ENCODE peak calls at places on chromosome 18, in four cellular contexts. Y is IMR-90, G is K562, P is A549. E is an unnamed sample.

GRCh38 chr18:44848931-44849330 is 168.2 kb downstream of the SETBP1 start:
- DNase-seq in Y (no peak), P (no peak), G (no peak), E (no peak)

GRCh38 chr18:76592981-76593381 is 97.9 kb upstream of the ZNF516 start:
- DNase-seq in G (no peak), P (no peak), Y (peak), E (no peak)

GRCh38 chr18:50274044-50274442 is 7.3 kb downstream of the MBD1 start:
- DNase-seq in G (no peak), P (no peak), Y (no peak), E (no peak)

GRCh38 chr18:75592527-75592926 is 165.0 kb upstream of the SMIM21 start:
- DNase-seq in G (no peak), Y (no peak), P (no peak), E (no peak)

GRCh38 chr18:51196116-51196810 is 1.2 kb downstream of the MEX3C start:
- DNase-seq in Y (peak), P (peak), G (peak), E (no peak)

GRCh38 chr18:9101730-9102390 is 639 bp upstream of the NDUFV2 start:
- DNase-seq in Y (peak), G (peak), P (peak), E (no peak)

GRCh38 chr18:55588876-55589595 is 1.0 kb upstream of the TCF4 start:
- DNase-seq in P (no peak), Y (peak), G (no peak), E (no peak)

GRCh38 chr18:41060967-41061366 is 894.1 kb upstream of the PIK3C3 start:
- DNase-seq in Y (peak), G (no peak), P (no peak), E (no peak)

GRCh38 chr18:8858888-8859511 is 153.6 kb downstream of the MTCL1 start:
- DNase-seq in G (no peak), P (peak), Y (peak), E (no peak)

GRCh38 chr18:78611201-78611800 is 368.3 kb upstream of the SALL3 start:
- DNase-seq in P (no peak), Y (no peak), G (no peak), E (no peak)

GRCh38 chr18:48036191-48036590 is 105.7 kb upstream of the SMAD2 start:
- DNase-seq in P (no peak), G (no peak), Y (no peak), E (no peak)

GRCh38 chr18:74972354-74972753 is 236.6 kb downstream of the PTGR3 start:
- DNase-seq in Y (no peak), P (no peak), G (no peak), E (no peak)

GRCh38 chr18:58862404-58862803 is 2.3 kb upstream of the ZNF532 start:
- DNase-seq in P (no peak), Y (no peak), G (no peak), E (no peak)

GRCh38 chr18:32777049-32777448 is 4.2 kb upstream of the KLHL14 start:
- DNase-seq in G (no peak), P (no peak), Y (no peak), E (no peak)

GRCh38 chr18:79380816-79381806 is 14.6 kb upstream of the NFATC1 start:
- DNase-seq in G (peak), P (peak), Y (peak), E (no peak)

GRCh38 chr18:50947899-50948298 is 19.9 kb upstream of the ELAC1 start:
- DNase-seq in Y (peak), P (no peak), G (peak), E (no peak)

GRCh38 chr18:27226556-27227075 is 41.5 kb upstream of the CHST9 start:
- DNase-seq in Y (no peak), G (no peak), P (no peak), E (no peak)

GRCh38 chr18:51433296-51433695 is 235.8 kb upstream of the MEX3C start:
- DNase-seq in P (no peak), Y (no peak), G (no peak), E (no peak)

GRCh38 chr18:31364190-31364589 is 12.4 kb upstream of the DSG4 start:
- DNase-seq in P (no peak), Y (no peak), G (no peak), E (no peak)

GRCh38 chr18:58256316-58257080 is 212.5 kb downstream of the NEDD4L start:
- DNase-seq in P (no peak), G (no peak), Y (no peak), E (no peak)

GRCh38 chr18:9117980-9118841 is 15.7 kb downstream of the NDUFV2 start:
- DNase-seq in G (no peak), P (no peak), Y (no peak), E (no peak)

GRCh38 chr18:78955066-78955465 is 24.6 kb upstream of the SALL3 start:
- DNase-seq in P (no peak), G (no peak), Y (no peak), E (no peak)

GRCh38 chr18:62758591-62758990 is 43.2 kb downstream of the PHLPP1 start:
- DNase-seq in P (no peak), Y (no peak), G (no peak), E (no peak)

GRCh38 chr18:40258298-40258697 is 1696.7 kb upstream of the PIK3C3 start:
- DNase-seq in G (no peak), Y (peak), P (no peak), E (no peak)

GRCh38 chr18:10412933-10413332 is 41.5 kb upstream of the APCDD1 start:
- DNase-seq in Y (no peak), P (no peak), G (no peak), E (no peak)

GRCh38 chr18:67788784-67789545 is 272.4 kb upstream of the DSEL start:
- DNase-seq in G (no peak), P (no peak), Y (peak), E (no peak)

GRCh38 chr18:67790527-67790926 is 274.0 kb upstream of the DSEL start:
- DNase-seq in P (no peak), Y (no peak), G (no peak), E (no peak)

GRCh38 chr18:67794512-67794911 is 278.0 kb upstream of the DSEL start:
- DNase-seq in Y (peak), P (no peak), G (no peak), E (no peak)
- TF ChIP-seq RFX5 in Y (no peak), P (no peak), G (no peak), E (no peak)

DNA sequence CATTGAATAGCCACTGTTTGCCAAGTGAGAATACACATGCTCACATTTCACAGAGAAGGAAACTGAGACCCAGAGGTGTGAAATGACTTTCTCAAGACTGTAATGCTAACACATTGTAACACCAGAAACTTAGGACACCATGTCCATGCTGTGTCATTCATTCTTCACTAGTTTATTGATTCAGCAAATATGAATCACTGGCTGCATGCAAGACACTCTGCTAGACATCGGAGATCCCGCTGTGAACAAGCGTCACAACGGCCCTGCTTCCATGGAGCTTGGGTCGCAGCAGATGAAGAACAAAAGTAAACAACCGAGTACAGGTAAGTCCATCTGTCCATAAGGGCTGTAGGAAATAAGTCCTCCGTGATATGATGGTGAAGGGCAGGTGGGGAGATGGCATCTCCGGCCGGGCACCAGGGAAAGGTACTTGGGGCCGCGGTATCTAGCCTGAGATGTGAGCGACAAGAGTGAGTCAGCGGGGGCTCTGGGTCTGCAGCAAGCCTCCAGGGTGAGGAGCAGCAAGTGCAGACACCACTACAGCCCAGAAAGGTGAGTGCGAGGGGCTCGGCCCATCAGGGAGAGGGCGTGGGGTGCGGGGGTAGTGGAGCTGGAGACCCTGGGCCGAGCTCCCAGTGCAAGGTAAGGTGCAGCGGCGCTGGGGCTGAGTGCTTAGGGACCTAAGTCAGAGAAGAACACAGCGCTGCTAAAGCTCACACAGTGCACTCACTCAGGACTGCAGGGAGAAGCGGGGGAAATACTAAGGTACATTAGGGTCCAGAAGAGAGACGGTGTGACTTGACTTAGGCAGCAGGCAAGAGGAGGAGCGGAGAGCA is 391.2 kb downstream of the FBXO15 start:
- DNase-seq in P (peak), G (no peak), Y (peak), E (no peak)
- TF ChIP-seq RFX5 in P (no peak), G (no peak), Y (no peak), E (no peak)

DNA sequence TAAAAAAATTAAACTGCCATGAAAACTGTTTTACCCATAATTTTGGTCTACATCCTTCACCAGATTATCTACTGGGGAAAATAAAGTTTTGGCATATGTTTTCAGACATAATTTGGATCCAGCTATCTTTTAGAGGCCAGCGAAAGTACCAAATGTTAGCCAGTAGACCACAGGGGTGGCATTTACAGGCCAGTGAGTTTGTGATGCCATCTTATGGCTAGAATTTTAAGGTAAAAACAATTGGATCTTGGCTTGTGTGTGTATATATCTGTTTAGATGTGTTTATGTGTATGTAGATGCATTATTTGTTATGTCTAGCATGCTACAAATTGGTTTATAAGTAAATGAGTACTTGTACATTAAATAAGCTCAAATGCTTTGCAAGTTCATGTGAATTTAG is 322.6 kb downstream of the ASXL3 start:
- DNase-seq in G (no peak), Y (no peak), P (no peak), E (no peak)
- TF ChIP-seq RFX5 in G (no peak), Y (no peak), P (no peak), E (no peak)

DNA sequence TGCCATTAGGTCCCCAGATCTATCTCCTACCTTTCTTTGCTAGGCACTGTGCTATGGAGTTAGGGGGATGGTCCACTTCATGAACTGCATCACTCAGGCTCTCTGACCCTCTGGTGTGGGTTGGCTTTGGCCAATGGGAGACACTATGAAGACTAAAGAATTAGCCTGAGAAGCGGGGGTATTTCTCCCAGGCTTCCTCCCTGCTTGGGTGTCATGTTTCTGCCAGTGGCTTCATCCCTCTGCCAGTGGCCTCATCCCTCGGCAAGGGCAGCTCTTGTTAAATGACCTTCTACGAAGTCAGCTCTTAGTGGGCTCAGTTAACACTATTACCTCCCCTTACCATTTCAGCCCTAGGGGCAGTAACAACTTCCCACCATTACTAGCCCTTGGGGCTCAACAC is 41.9 kb upstream of the EPB41L3 start:
- DNase-seq in G (no peak), P (no peak), Y (no peak), E (no peak)
- TF ChIP-seq RFX5 in G (no peak), P (no peak), Y (no peak), E (no peak)

DNA sequence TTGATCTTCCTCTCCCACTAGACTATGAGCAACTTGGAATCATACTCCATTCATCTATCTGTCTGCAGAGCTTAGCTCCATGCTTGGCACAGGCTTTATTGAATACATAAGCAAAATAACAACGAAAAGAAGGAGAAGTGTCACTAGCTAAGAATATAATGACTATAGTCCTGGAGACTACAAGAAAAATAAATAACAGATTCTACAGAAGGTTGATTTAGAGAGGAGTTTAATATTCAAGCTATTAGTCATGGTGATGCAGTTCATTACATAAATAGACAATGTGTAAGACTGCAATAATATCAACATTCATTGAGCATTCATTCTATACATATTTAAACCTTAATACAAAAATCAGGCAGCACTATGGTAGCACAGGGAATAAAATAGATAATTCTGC is 165.6 kb downstream of the RNF152 start:
- DNase-seq in Y (peak), G (no peak), P (no peak), E (no peak)
- TF ChIP-seq RFX5 in Y (no peak), G (no peak), P (no peak), E (no peak)

GRCh38 chr18:36408606-36409005 is 111.1 kb downstream of the FHOD3 start:
- DNase-seq in Y (no peak), G (no peak), P (no peak), E (no peak)

GRCh38 chr18:36403896-36404824 is 106.6 kb downstream of the FHOD3 start:
- DNase-seq in Y (no peak), P (no peak), G (no peak), E (no peak)

GRCh38 chr18:36405611-36406010 is 108.1 kb downstream of the FHOD3 start:
- DNase-seq in Y (peak), P (no peak), G (no peak), E (no peak)

GRCh38 chr18:36409779-36410178 is 112.3 kb downstream of the FHOD3 start:
- DNase-seq in Y (no peak), P (no peak), G (no peak), E (no peak)

GRCh38 chr18:36406805-36407204 is 109.3 kb downstream of the FHOD3 start:
- DNase-seq in P (no peak), Y (no peak), G (no peak), E (no peak)
- TF ChIP-seq RFX5 in P (no peak), Y (no peak), G (no peak), E (no peak)